ENCODE peak calls at places on chromosomes 4 and X, in six cellular contexts. One of them, this sample, is unnamed.

GRCh38 chr4:15043226-15043625 is 40.9 kb downstream of the CPEB2 start:
- DNase-seq in tibial artery: no peak
- DNase-seq in neuronal stem cell: no peak
- DNase-seq in right cardiac atrium: no peak
- DNase-seq in neural progenitor cell: peak; percentile 9
- DNase-seq in cardiac muscle cell: peak; percentile 18
- DNase-seq in this sample: peak; percentile 52

GRCh38 chr4:7402526-7402925 is 32.2 kb downstream of the PSAPL1 start:
- DNase-seq in tibial artery: no peak
- DNase-seq in neuronal stem cell: no peak
- DNase-seq in right cardiac atrium: no peak
- DNase-seq in neural progenitor cell: no peak
- DNase-seq in cardiac muscle cell: no peak
- DNase-seq in this sample: no peak

GRCh38 chrX:118211891-118212816 is 95.5 kb upstream of the KLHL13 start:
- DNase-seq in tibial artery: no peak
- DNase-seq in neuronal stem cell: no peak
- DNase-seq in right cardiac atrium: no peak
- DNase-seq in neural progenitor cell: no peak
- DNase-seq in cardiac muscle cell: no peak
- DNase-seq in this sample: no peak

GRCh38 chr4:158630893-158631292 is 40.8 kb downstream of the C4orf46 start:
- DNase-seq in tibial artery: no peak
- DNase-seq in neuronal stem cell: no peak
- DNase-seq in right cardiac atrium: no peak
- DNase-seq in neural progenitor cell: peak; percentile 4
- DNase-seq in cardiac muscle cell: peak; percentile 76
- DNase-seq in this sample: peak; percentile 53

GRCh38 chr4:138182838-138183426 is 59.2 kb downstream of the SLC7A11 start:
- DNase-seq in tibial artery: no peak
- DNase-seq in neuronal stem cell: peak; percentile 37
- DNase-seq in right cardiac atrium: no peak
- DNase-seq in neural progenitor cell: peak; percentile 52
- DNase-seq in cardiac muscle cell: peak; percentile 83
- DNase-seq in this sample: peak; percentile 63

GRCh38 chr4:150358691-150359090 is 223.3 kb upstream of the MAB21L2 start:
- DNase-seq in tibial artery: no peak
- DNase-seq in neuronal stem cell: no peak
- DNase-seq in right cardiac atrium: no peak
- DNase-seq in neural progenitor cell: no peak
- DNase-seq in cardiac muscle cell: no peak
- DNase-seq in this sample: peak; percentile 23

GRCh38 chr4:25223770-25224375 is 10.0 kb upstream of the PI4K2B start:
- DNase-seq in tibial artery: no peak
- DNase-seq in neuronal stem cell: peak; percentile 47
- DNase-seq in right cardiac atrium: no peak
- DNase-seq in neural progenitor cell: peak; percentile 44
- DNase-seq in cardiac muscle cell: peak; percentile 53
- DNase-seq in this sample: peak; percentile 18

GRCh38 chr4:71006203-71006907 is 12.9 kb downstream of the DCK start:
- DNase-seq in tibial artery: no peak
- DNase-seq in neuronal stem cell: no peak
- DNase-seq in right cardiac atrium: no peak
- DNase-seq in neural progenitor cell: no peak
- DNase-seq in cardiac muscle cell: no peak
- DNase-seq in this sample: no peak

GRCh38 chr4:184649971-184650855 is 675 bp downstream of the PRIMPOL start:
- DNase-seq in tibial artery: no peak
- DNase-seq in neuronal stem cell: peak; percentile 11
- DNase-seq in right cardiac atrium: peak; percentile 67
- DNase-seq in neural progenitor cell: peak; percentile 64
- DNase-seq in cardiac muscle cell: peak; percentile 45
- DNase-seq in this sample: peak; percentile 51

GRCh38 chr4:1578968-1579833 is 104.9 kb downstream of the FAM53A start:
- DNase-seq in tibial artery: peak; percentile 88
- DNase-seq in neuronal stem cell: peak; percentile 56
- DNase-seq in right cardiac atrium: peak; percentile 97
- DNase-seq in neural progenitor cell: peak; percentile 85
- DNase-seq in cardiac muscle cell: peak; percentile 83
- DNase-seq in this sample: peak; percentile 44

GRCh38 chr4:113958766-113959540 is 20.5 kb downstream of the ARSJ start:
- DNase-seq in tibial artery: no peak
- DNase-seq in neuronal stem cell: no peak
- DNase-seq in right cardiac atrium: no peak
- DNase-seq in neural progenitor cell: no peak
- DNase-seq in cardiac muscle cell: peak; percentile 90
- DNase-seq in this sample: peak; percentile 89

GRCh38 chrX:77742788-77743476 is 43.1 kb downstream of the ATRX start:
- DNase-seq in tibial artery: peak; percentile 71
- DNase-seq in neuronal stem cell: no peak
- DNase-seq in right cardiac atrium: peak; percentile 50
- DNase-seq in neural progenitor cell: no peak
- DNase-seq in cardiac muscle cell: no peak
- DNase-seq in this sample: no peak

GRCh38 chrX:153477458-153477857 is 7.1 kb upstream of the HAUS7 start:
- DNase-seq in tibial artery: no peak
- DNase-seq in neuronal stem cell: no peak
- DNase-seq in right cardiac atrium: no peak
- DNase-seq in neural progenitor cell: no peak
- DNase-seq in cardiac muscle cell: no peak
- DNase-seq in this sample: no peak

GRCh38 chr4:86831262-86832090 is 17.7 kb downstream of the SLC10A6 start:
- DNase-seq in tibial artery: no peak
- DNase-seq in neuronal stem cell: no peak
- DNase-seq in right cardiac atrium: peak; percentile 40
- DNase-seq in neural progenitor cell: no peak
- DNase-seq in cardiac muscle cell: peak; percentile 85
- DNase-seq in this sample: no peak

GRCh38 chr4:84530871-84531270 is 31.8 kb upstream of the NKX6-1 start:
- DNase-seq in tibial artery: no peak
- DNase-seq in neuronal stem cell: no peak
- DNase-seq in right cardiac atrium: no peak
- DNase-seq in neural progenitor cell: no peak
- DNase-seq in cardiac muscle cell: peak; percentile 26
- DNase-seq in this sample: peak; percentile 0

GRCh38 chr4:38663021-38663800 is 788 bp upstream of the KLF3 start:
- DNase-seq in tibial artery: no peak
- DNase-seq in neuronal stem cell: peak; percentile 58
- DNase-seq in right cardiac atrium: no peak
- DNase-seq in neural progenitor cell: peak; percentile 87
- DNase-seq in cardiac muscle cell: peak; percentile 57
- DNase-seq in this sample: no peak

GRCh38 chrX:21963736-21964135 is 23.2 kb downstream of the SMS start:
- DNase-seq in tibial artery: no peak
- DNase-seq in neuronal stem cell: no peak
- DNase-seq in right cardiac atrium: peak; percentile 53
- DNase-seq in neural progenitor cell: no peak
- DNase-seq in cardiac muscle cell: peak; percentile 64
- DNase-seq in this sample: no peak

GRCh38 chr4:59655996-59656395 is 1544.1 kb upstream of the ADGRL3 start:
- DNase-seq in tibial artery: no peak
- DNase-seq in neuronal stem cell: no peak
- DNase-seq in right cardiac atrium: peak; percentile 4
- DNase-seq in neural progenitor cell: peak; percentile 30
- DNase-seq in cardiac muscle cell: no peak
- DNase-seq in this sample: no peak

GRCh38 chrX:3550160-3550765 is 163.2 kb downstream of the PRKX start:
- DNase-seq in tibial artery: no peak
- DNase-seq in neuronal stem cell: no peak
- DNase-seq in right cardiac atrium: no peak
- DNase-seq in neural progenitor cell: peak; percentile 3
- DNase-seq in cardiac muscle cell: peak; percentile 32
- DNase-seq in this sample: peak; percentile 87

GRCh38 chr4:63529581-63529980 is 879.7 kb downstream of the TECRL start:
- DNase-seq in tibial artery: no peak
- DNase-seq in neuronal stem cell: no peak
- DNase-seq in right cardiac atrium: no peak
- DNase-seq in neural progenitor cell: no peak
- DNase-seq in cardiac muscle cell: no peak
- DNase-seq in this sample: no peak

GRCh38 chr4:63528592-63528991 is 880.7 kb downstream of the TECRL start:
- DNase-seq in tibial artery: no peak
- DNase-seq in neuronal stem cell: no peak
- DNase-seq in right cardiac atrium: no peak
- DNase-seq in neural progenitor cell: no peak
- DNase-seq in cardiac muscle cell: no peak
- DNase-seq in this sample: peak; percentile 0

GRCh38 chr4:63524764-63525163 is 884.5 kb downstream of the TECRL start:
- DNase-seq in tibial artery: no peak
- DNase-seq in neuronal stem cell: no peak
- DNase-seq in right cardiac atrium: no peak
- DNase-seq in neural progenitor cell: no peak
- DNase-seq in cardiac muscle cell: no peak
- DNase-seq in this sample: no peak

GRCh38 chr4:63526251-63526650 is 883.0 kb downstream of the TECRL start:
- DNase-seq in tibial artery: no peak
- DNase-seq in neuronal stem cell: no peak
- DNase-seq in right cardiac atrium: no peak
- DNase-seq in neural progenitor cell: no peak
- DNase-seq in cardiac muscle cell: no peak
- DNase-seq in this sample: no peak
- H3K4me3 ChIP-seq in tibial artery: no peak overlapping the region
- H3K4me3 ChIP-seq in neuronal stem cell: no peak overlapping the region
- H3K4me3 ChIP-seq in right cardiac atrium: no peak overlapping the region
- H3K4me3 ChIP-seq in neural progenitor cell: no peak overlapping the region
- H3K4me3 ChIP-seq in cardiac muscle cell: no peak overlapping the region
- H3K4me3 ChIP-seq in this sample: no peak overlapping the region

DNA sequence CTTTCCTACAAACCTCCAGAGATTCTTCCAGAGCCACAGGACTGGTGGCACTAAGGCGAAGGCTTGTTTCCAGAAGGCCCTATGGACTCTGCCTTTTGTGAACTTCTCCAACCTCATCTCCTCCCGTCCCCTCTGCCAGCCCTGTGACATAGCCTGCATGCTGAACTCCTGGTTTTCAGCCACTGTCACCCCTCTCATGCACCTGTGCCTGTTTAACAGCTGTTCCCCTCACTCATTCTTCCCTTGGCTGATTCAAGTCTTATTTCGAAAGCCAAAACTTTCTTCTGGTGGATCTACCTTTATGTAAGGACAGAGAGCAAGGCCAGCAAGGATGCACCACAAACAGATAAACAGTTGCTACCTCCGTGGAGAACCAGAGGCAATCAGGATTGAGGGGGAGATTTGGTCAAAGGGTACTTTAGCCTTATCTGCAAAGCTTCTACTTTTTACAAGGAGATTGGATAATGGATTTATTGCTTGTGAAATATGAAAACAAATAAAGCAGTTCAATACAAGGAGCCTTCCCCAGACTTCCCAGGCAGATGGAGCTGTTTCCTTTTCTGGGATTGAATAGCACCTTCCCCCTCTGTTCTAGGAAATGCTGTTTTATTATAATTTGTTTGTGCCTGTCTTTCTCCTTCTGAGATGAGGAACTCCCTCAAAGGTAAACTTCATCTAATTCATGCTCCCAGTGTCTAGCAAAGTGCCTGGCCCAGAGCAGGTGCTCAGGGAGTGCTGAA is 5.7 kb downstream of the CITED1 start:
- DNase-seq in tibial artery: no peak
- DNase-seq in neuronal stem cell: no peak
- DNase-seq in right cardiac atrium: no peak
- DNase-seq in neural progenitor cell: no peak
- DNase-seq in cardiac muscle cell: no peak
- DNase-seq in this sample: no peak
- H3K27me3 ChIP-seq in tibial artery: no peaks in the 10 kb centered on the region
- H3K27me3 ChIP-seq in neuronal stem cell: no peaks in the 10 kb centered on the region
- H3K27me3 ChIP-seq in right cardiac atrium: no peaks in the 10 kb centered on the region
- H3K27me3 ChIP-seq in neural progenitor cell: peaks cover 47% of the 10 kb centered on the region
- H3K27me3 ChIP-seq in cardiac muscle cell: peaks cover 35% of the 10 kb centered on the region
- H3K27me3 ChIP-seq in this sample: peaks cover 67% of the 10 kb centered on the region

GRCh38 chr4:153534792-153535629 is 68.9 kb downstream of the TMEM131L start:
- DNase-seq in tibial artery: no peak
- DNase-seq in neuronal stem cell: no peak
- DNase-seq in right cardiac atrium: no peak
- DNase-seq in neural progenitor cell: no peak
- DNase-seq in cardiac muscle cell: no peak
- DNase-seq in this sample: no peak
- H3K4me1 ChIP-seq in tibial artery: peaks cover 100% of the 10 kb centered on the region
- H3K4me1 ChIP-seq in neuronal stem cell: peaks cover 7% of the 10 kb centered on the region
- H3K4me1 ChIP-seq in right cardiac atrium: peaks cover 12% of the 10 kb centered on the region
- H3K4me1 ChIP-seq in neural progenitor cell: peaks cover 29% of the 10 kb centered on the region
- H3K4me1 ChIP-seq in cardiac muscle cell: no peaks in the 10 kb centered on the region
- H3K4me1 ChIP-seq in this sample: peaks cover 40% of the 10 kb centered on the region

DNA sequence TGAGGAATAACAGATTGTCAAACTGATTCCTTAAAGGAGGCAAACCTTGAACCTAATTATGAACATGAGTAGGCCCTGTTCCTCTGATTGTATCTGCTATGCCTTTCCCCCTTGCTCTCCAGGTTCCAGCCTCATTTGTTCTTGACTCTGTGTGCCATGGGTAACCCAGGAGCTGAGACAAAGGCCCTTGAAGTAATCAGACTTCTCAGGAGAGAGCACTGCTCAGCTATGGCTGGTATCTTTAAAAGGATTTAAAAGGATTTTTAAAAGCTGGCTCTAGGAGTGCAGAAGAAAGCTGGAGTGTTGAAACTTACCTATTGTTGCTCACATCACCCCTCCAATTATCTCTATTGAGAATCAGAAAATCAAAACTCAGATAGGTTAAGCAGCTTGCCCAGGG is 1565.5 kb upstream of the AGA start:
- DNase-seq in tibial artery: no peak
- DNase-seq in neuronal stem cell: peak; percentile 18
- DNase-seq in right cardiac atrium: no peak
- DNase-seq in neural progenitor cell: peak; percentile 57
- DNase-seq in cardiac muscle cell: no peak
- DNase-seq in this sample: no peak
- H3K4me3 ChIP-seq in tibial artery: no peak overlapping the region
- H3K4me3 ChIP-seq in neuronal stem cell: no peak overlapping the region
- H3K4me3 ChIP-seq in right cardiac atrium: no peak overlapping the region
- H3K4me3 ChIP-seq in neural progenitor cell: no peak overlapping the region
- H3K4me3 ChIP-seq in cardiac muscle cell: no peak overlapping the region
- H3K4me3 ChIP-seq in this sample: no peak overlapping the region

GRCh38 chrX:10754445-10754844 is 134.1 kb upstream of the MID1 start:
- DNase-seq in tibial artery: no peak
- DNase-seq in neuronal stem cell: no peak
- DNase-seq in right cardiac atrium: no peak
- DNase-seq in neural progenitor cell: no peak
- DNase-seq in cardiac muscle cell: no peak
- DNase-seq in this sample: no peak
- H3K27me3 ChIP-seq in tibial artery: no peaks in the 10 kb centered on the region
- H3K27me3 ChIP-seq in neuronal stem cell: no peaks in the 10 kb centered on the region
- H3K27me3 ChIP-seq in right cardiac atrium: no peaks in the 10 kb centered on the region
- H3K27me3 ChIP-seq in neural progenitor cell: no peaks in the 10 kb centered on the region
- H3K27me3 ChIP-seq in cardiac muscle cell: no peaks in the 10 kb centered on the region
- H3K27me3 ChIP-seq in this sample: no peaks in the 10 kb centered on the region

GRCh38 chr4:102823897-102824296 is 3.5 kb downstream of the UBE2D3 start:
- DNase-seq in tibial artery: no peak
- DNase-seq in neuronal stem cell: no peak
- DNase-seq in right cardiac atrium: no peak
- DNase-seq in neural progenitor cell: no peak
- DNase-seq in cardiac muscle cell: no peak
- DNase-seq in this sample: no peak
- H3K4me1 ChIP-seq in tibial artery: peaks cover 59% of the 10 kb centered on the region
- H3K4me1 ChIP-seq in neuronal stem cell: peaks cover 3% of the 10 kb centered on the region
- H3K4me1 ChIP-seq in right cardiac atrium: no peaks in the 10 kb centered on the region
- H3K4me1 ChIP-seq in neural progenitor cell: peaks cover 34% of the 10 kb centered on the region
- H3K4me1 ChIP-seq in cardiac muscle cell: peaks cover 34% of the 10 kb centered on the region
- H3K4me1 ChIP-seq in this sample: peaks cover 53% of the 10 kb centered on the region

This sample was measured in A673.